ENCODE peak calls at places on chromosomes 6 and 20, in five cellular contexts. One of them, this sample, is unnamed.
A peak's percentile ranks its signal among the peaks of the same experiment; 100 is the strongest.

GRCh38 chr6:168361766-168362165 is 42.2 kb upstream of the DACT2 start:
- DNase-seq in SJSA1: no peak
- DNase-seq in germinal center: no peak
- DNase-seq in naive B cell: no peak
- DNase-seq in myocyte: no peak
- DNase-seq in this sample: no peak

GRCh38 chr20:44477151-44477550 is 1.5 kb downstream of the TTPAL start:
- DNase-seq in naive B cell: no peak
- DNase-seq in myocyte: no peak
- DNase-seq in germinal center: no peak
- DNase-seq in SJSA1: no peak
- DNase-seq in this sample: no peak

GRCh38 chr6:11403035-11403601 is 134.4 kb upstream of the TMEM170B start:
- DNase-seq in SJSA1: no peak
- DNase-seq in myocyte: no peak
- DNase-seq in germinal center: peak; percentile 33
- DNase-seq in naive B cell: no peak
- DNase-seq in this sample: no peak

GRCh38 chr6:150373260-150373701 is 4.5 kb downstream of the IYD start:
- DNase-seq in myocyte: no peak
- DNase-seq in germinal center: no peak
- DNase-seq in naive B cell: no peak
- DNase-seq in SJSA1: no peak
- DNase-seq in this sample: no peak

GRCh38 chr6:132025468-132025867 is 74.3 kb upstream of the CCN2 start:
- DNase-seq in naive B cell: no peak
- DNase-seq in germinal center: no peak
- DNase-seq in myocyte: no peak
- DNase-seq in SJSA1: no peak
- DNase-seq in this sample: peak; percentile 3

GRCh38 chr6:84017709-84018452 is 15.7 kb upstream of the MRAP2 start:
- DNase-seq in SJSA1: no peak
- DNase-seq in myocyte: no peak
- DNase-seq in naive B cell: no peak
- DNase-seq in germinal center: no peak
- DNase-seq in this sample: no peak

GRCh38 chr6:36912583-36912982 is 26.8 kb downstream of the C6orf89 start:
- DNase-seq in SJSA1: peak; percentile 82
- DNase-seq in myocyte: peak; percentile 74
- DNase-seq in naive B cell: no peak
- DNase-seq in germinal center: no peak
- DNase-seq in this sample: peak; percentile 37

GRCh38 chr6:44642870-44643522 is 255.5 kb downstream of the CDC5L start:
- DNase-seq in SJSA1: no peak
- DNase-seq in germinal center: no peak
- DNase-seq in myocyte: no peak
- DNase-seq in naive B cell: no peak
- DNase-seq in this sample: no peak

GRCh38 chr20:60477958-60478357 is 519.7 kb downstream of the CDH26 start:
- DNase-seq in naive B cell: no peak
- DNase-seq in germinal center: no peak
- DNase-seq in SJSA1: no peak
- DNase-seq in myocyte: no peak
- DNase-seq in this sample: no peak

GRCh38 chr6:25489399-25489798 is 162.6 kb upstream of the SCGN start:
- DNase-seq in germinal center: no peak
- DNase-seq in naive B cell: no peak
- DNase-seq in SJSA1: no peak
- DNase-seq in myocyte: no peak
- DNase-seq in this sample: no peak

GRCh38 chr20:48822879-48823385 is 4.9 kb downstream of the PREX1 start:
- DNase-seq in myocyte: no peak
- DNase-seq in naive B cell: peak; percentile 35
- DNase-seq in SJSA1: no peak
- DNase-seq in germinal center: no peak
- DNase-seq in this sample: no peak

GRCh38 chr6:155001482-155001881 is 6.4 kb downstream of the TIAM2 start:
- DNase-seq in naive B cell: no peak
- DNase-seq in germinal center: no peak
- DNase-seq in myocyte: no peak
- DNase-seq in SJSA1: no peak
- DNase-seq in this sample: no peak

GRCh38 chr20:17225891-17226409 is 890 bp upstream of the PCSK2 start:
- DNase-seq in myocyte: no peak
- DNase-seq in naive B cell: no peak
- DNase-seq in germinal center: no peak
- DNase-seq in SJSA1: no peak
- DNase-seq in this sample: no peak

This sample was measured in PC-9.